ENCODE peak calls at places on chromosome 5, in nine cellular contexts. D is left ventricle myocardium superior; C is mesothelial cell of epicardium; W is pulmonary artery endothelial cell; T is activated CD4-positive, alpha-beta T cell treated with anti-CD3 and anti-CD28 coated beads, Interleukin-2, amount 10 ng/mL, durations not matched to agents 7 days and 5 days; Z is epithelial cell of esophagus; J is CD14-positive monocyte; R is NAMALWA; H is anterior cingulate cortex. N is an unnamed sample.

GRCh38 chr5:76473676-76474075 is 70.6 kb downstream of the IQGAP2 start:
- DNase-seq in D (no peak), C (no peak), W (no peak), T (peak; percentile 82), Z (no peak), J (peak; percentile 57), R (no peak), H (no peak), N (no peak)

GRCh38 chr5:1781726-1782384 is 17.8 kb downstream of the MRPL36 start:
- DNase-seq in D (no peak), C (no peak), W (no peak), T (no peak), Z (no peak), J (peak; percentile 38), R (peak; percentile 53), H (no peak), N (no peak)

GRCh38 chr5:60141119-60141518 is 247.6 kb upstream of the PDE4D start:
- DNase-seq in D (no peak), C (no peak), W (no peak), T (no peak), Z (no peak), J (no peak), R (no peak), H (no peak), N (no peak)

GRCh38 chr5:125440905-125441304 is 694.5 kb upstream of the ZNF608 start:
- DNase-seq in D (no peak), C (no peak), W (no peak), T (no peak), Z (no peak), J (no peak), R (no peak), H (no peak), N (no peak)

GRCh38 chr5:54917323-54917722 is 68.1 kb downstream of the ESM1 start:
- DNase-seq in D (no peak), C (no peak), W (no peak), T (no peak), Z (no peak), J (no peak), R (no peak), H (no peak), N (no peak)

GRCh38 chr5:62115009-62115408 is 191.0 kb upstream of the KIF2A start:
- DNase-seq in D (no peak), C (no peak), W (no peak), T (no peak), Z (peak; percentile 14), J (no peak), R (no peak), H (no peak), N (no peak)

GRCh38 chr5:168020522-168021294 is 270.7 kb upstream of the WWC1 start:
- DNase-seq in D (no peak), C (no peak), W (no peak), T (no peak), Z (peak; percentile 33), J (no peak), R (no peak), H (no peak), N (no peak)

GRCh38 chr5:68432682-68433081 is 217.1 kb downstream of the PIK3R1 start:
- DNase-seq in D (no peak), C (no peak), W (no peak), T (no peak), Z (peak; percentile 44), J (no peak), R (no peak), H (no peak), N (no peak)

GRCh38 chr5:59542841-59543825 is 350.4 kb downstream of the PDE4D start:
- DNase-seq in D (peak; percentile 61), C (no peak), W (peak; percentile 79), T (no peak), Z (no peak), J (no peak), R (no peak), H (peak; percentile 16), N (peak; percentile 68)

GRCh38 chr5:180348316-180348715 is 4.8 kb downstream of the GFPT2 start:
- DNase-seq in D (no peak), C (no peak), W (no peak), T (no peak), Z (no peak), J (no peak), R (no peak), H (no peak), N (no peak)

GRCh38 chr5:83925952-83926351 is 205.3 kb upstream of the HAPLN1 start:
- DNase-seq in D (no peak), C (no peak), W (no peak), T (no peak), Z (no peak), J (no peak), R (no peak), H (no peak), N (no peak)

GRCh38 chr5:157241483-157241882 is 24.4 kb upstream of the CYFIP2 start:
- DNase-seq in D (no peak), C (no peak), W (no peak), T (no peak), Z (no peak), J (no peak), R (no peak), H (no peak), N (no peak)

GRCh38 chr5:120808135-120808534 is 344.0 kb downstream of the PRR16 start:
- DNase-seq in D (no peak), C (no peak), W (no peak), T (no peak), Z (no peak), J (no peak), R (no peak), H (no peak), N (no peak)

GRCh38 chr5:66164044-66164790 is 20.1 kb downstream of the SREK1 start:
- DNase-seq in D (no peak), C (no peak), W (no peak), T (no peak), Z (no peak), J (no peak), R (no peak), H (no peak), N (no peak)

GRCh38 chr5:125485003-125485641 is 738.7 kb upstream of the ZNF608 start:
- DNase-seq in D (no peak), C (no peak), W (peak; percentile 66), T (no peak), Z (peak; percentile 95), J (no peak), R (no peak), H (no peak), N (no peak)

GRCh38 chr5:141852448-141852847 is 25.8 kb downstream of the PCDH1 start:
- DNase-seq in D (no peak), C (no peak), W (no peak), T (no peak), Z (no peak), J (no peak), R (no peak), H (no peak), N (no peak)

GRCh38 chr5:53335115-53335514 is 145.3 kb upstream of the FST start:
- DNase-seq in D (no peak), C (no peak), W (no peak), T (no peak), Z (peak; percentile 66), J (no peak), R (no peak), H (no peak), N (no peak)

GRCh38 chr5:154571325-154572035 is 93.5 kb upstream of the HAND1 start:
- DNase-seq in D (no peak), C (no peak), W (no peak), T (no peak), Z (no peak), J (no peak), R (no peak), H (no peak), N (no peak)

GRCh38 chr5:143101740-143102386 is 301.6 kb downstream of the NR3C1 start:
- DNase-seq in D (no peak), C (no peak), W (no peak), T (no peak), Z (no peak), J (no peak), R (no peak), H (no peak), N (no peak)

GRCh38 chr5:541148-541887 is 17.1 kb upstream of the SLC9A3 start:
- DNase-seq in D (peak; percentile 20), C (no peak), W (no peak), T (no peak), Z (no peak), J (peak; percentile 40), R (peak; percentile 43), H (no peak), N (no peak)

GRCh38 chr5:137144656-137145055 is 354.5 kb downstream of the SPOCK1 start:
- DNase-seq in D (no peak), C (no peak), W (no peak), T (no peak), Z (no peak), J (no peak), R (no peak), H (no peak), N (no peak)

GRCh38 chr5:107869459-107870115 is 198.8 kb upstream of the EFNA5 start:
- DNase-seq in D (no peak), C (no peak), W (peak; percentile 43), T (no peak), Z (peak; percentile 82), J (no peak), R (no peak), H (no peak), N (no peak)

GRCh38 chr5:145764325-145764724 is 70.8 kb downstream of the PRELID2 start:
- DNase-seq in D (no peak), C (no peak), W (no peak), T (no peak), Z (no peak), J (no peak), R (no peak), H (no peak), N (no peak)

GRCh38 chr5:180126716-180127681 is 55.4 kb upstream of the RNF130 start:
- DNase-seq in D (peak; percentile 58), C (peak; percentile 35), W (no peak), T (peak; percentile 28), Z (no peak), J (no peak), R (peak; percentile 47), H (no peak), N (no peak)

GRCh38 chr5:30034870-30035269 is 1158.6 kb upstream of the CDH6 start:
- DNase-seq in D (no peak), C (no peak), W (no peak), T (no peak), Z (no peak), J (no peak), R (no peak), H (no peak), N (no peak)

GRCh38 chr5:68954618-68954910 is 139.2 kb upstream of the SLC30A5 start:
- DNase-seq in D (no peak), C (no peak), W (no peak), T (no peak), Z (peak; percentile 16), J (no peak), R (no peak), H (no peak), N (no peak)

GRCh38 chr5:56681346-56681745 is 134.0 kb upstream of the MAP3K1 start:
- DNase-seq in D (no peak), C (no peak), W (no peak), T (no peak), Z (no peak), J (no peak), R (no peak), H (no peak), N (no peak)

GRCh38 chr5:91135475-91136248 is 247.5 kb downstream of the ARRDC3 start:
- DNase-seq in D (no peak), C (no peak), W (no peak), T (no peak), Z (peak; percentile 40), J (no peak), R (no peak), H (no peak), N (no peak)

GRCh38 chr5:43456556-43456955 is 27.1 kb downstream of the TMEM267 start:
- DNase-seq in D (no peak), C (no peak), W (no peak), T (no peak), Z (no peak), J (no peak), R (no peak), H (no peak), N (no peak)

GRCh38 chr5:37966291-37966690 is 126.5 kb upstream of the GDNF start:
- DNase-seq in D (no peak), C (no peak), W (no peak), T (no peak), Z (no peak), J (no peak), R (no peak), H (no peak), N (no peak)

GRCh38 chr5:109882546-109882945 is 192.8 kb downstream of the MAN2A1 start:
- DNase-seq in D (no peak), C (no peak), W (no peak), T (no peak), Z (peak; percentile 10), J (no peak), R (no peak), H (no peak), N (no peak)